ENCODE peak calls at places on chromosomes 2 and 18, in four cellular contexts. P is K562, V is spleen, J is HL-60. L is an unnamed sample.

GRCh38 chr2:30217644-30218361 is 13.5 kb upstream of the LBH start:
- DNase-seq in P (no peak), V (no peak), J (no peak), L (peak)

GRCh38 chr2:172242968-172243367 is 140.3 kb upstream of the DLX2 start:
- DNase-seq in P (no peak), V (no peak), J (no peak), L (no peak)

GRCh38 chr2:19876751-19877150 is 25.0 kb downstream of the TTC32 start:
- DNase-seq in P (no peak), V (no peak), J (no peak), L (no peak)

GRCh38 chr2:44136186-44136585 is 32.5 kb upstream of the PPM1B start:
- DNase-seq in P (no peak), V (no peak), J (no peak), L (no peak)

GRCh38 chr2:179036353-179036905 is 13.5 kb downstream of the CCDC141 start:
- DNase-seq in P (no peak), V (no peak), J (no peak), L (no peak)

GRCh38 chr2:240820607-240821428 is 799 bp upstream of the KIF1A start:
- DNase-seq in P (no peak), V (peak), J (no peak), L (no peak)

GRCh38 chr18:47063070-47063469 is 27.6 kb upstream of the ELOA2 start:
- DNase-seq in P (no peak), V (no peak), J (no peak), L (no peak)

GRCh38 chr18:21444465-21445023 is 156.0 kb downstream of the ESCO1 start:
- DNase-seq in P (peak), V (no peak), J (no peak), L (no peak)

GRCh38 chr2:31973665-31974064 is 37.1 kb downstream of the MEMO1 start:
- DNase-seq in P (no peak), V (no peak), J (no peak), L (no peak)

GRCh38 chr2:186950694-186951093 is 101.7 kb upstream of the ZSWIM2 start:
- DNase-seq in P (no peak), V (no peak), J (no peak), L (no peak)

GRCh38 chr18:78069784-78070664 is 820.4 kb downstream of the GALR1 start:
- DNase-seq in P (no peak), V (no peak), J (no peak), L (peak)

GRCh38 chr2:109460553-109461324 is 153.0 kb downstream of the SEPTIN10 start:
- DNase-seq in P (no peak), V (peak), J (no peak), L (peak)

GRCh38 chr18:43847164-43848091 is 570.1 kb upstream of the SYT4 start:
- DNase-seq in P (no peak), V (no peak), J (no peak), L (no peak)

GRCh38 chr18:596288-596881 is 403 bp upstream of the CLUL1 start:
- DNase-seq in P (peak), V (no peak), J (peak), L (no peak)

GRCh38 chr2:58701688-58702301 is 460.7 kb upstream of the FANCL start:
- DNase-seq in P (no peak), V (no peak), J (no peak), L (no peak)

GRCh38 chr2:25711641-25712369 is 38.4 kb upstream of the DTNB start:
- DNase-seq in P (no peak), V (peak), J (peak), L (no peak)

GRCh38 chr2:78175642-78176041 is 653.5 kb upstream of the LRRTM4 start:
- DNase-seq in P (no peak), V (no peak), J (no peak), L (no peak)

GRCh38 chr2:104685591-104685990 is 168.3 kb upstream of the POU3F3 start:
- DNase-seq in P (no peak), V (no peak), J (no peak), L (no peak)

GRCh38 chr18:48290162-48290926 is 118.8 kb downstream of the ZBTB7C start:
- DNase-seq in P (no peak), V (no peak), J (no peak), L (no peak)

GRCh38 chr2:163465440-163465839 is 270.4 kb downstream of the FIGN start:
- DNase-seq in P (no peak), V (no peak), J (no peak), L (no peak)

GRCh38 chr2:238919307-238919706 is 71.4 kb downstream of the TWIST2 start:
- DNase-seq in P (no peak), V (peak), J (no peak), L (peak)

GRCh38 chr2:215878476-215879063 is 134.8 kb downstream of the MREG start:
- DNase-seq in P (no peak), V (no peak), J (no peak), L (no peak)

GRCh38 chr2:74540291-74540690 is 10.6 kb downstream of the HTRA2 start:
- DNase-seq in P (no peak), V (no peak), J (no peak), L (no peak)

GRCh38 chr2:105397025-105397722 is 1.7 kb downstream of the FHL2 start:
- DNase-seq in P (peak), V (no peak), J (no peak), L (no peak)

GRCh38 chr2:23523651-23524260 is 138.8 kb downstream of the KLHL29 start:
- DNase-seq in P (no peak), V (no peak), J (no peak), L (peak)

GRCh38 chr2:30321466-30321865 is 90.1 kb downstream of the LBH start:
- DNase-seq in P (no peak), V (no peak), J (no peak), L (no peak)

GRCh38 chr2:211631503-211631902 is 907.1 kb downstream of the ERBB4 start:
- DNase-seq in P (no peak), V (no peak), J (no peak), L (no peak)
- H3K27ac ChIP-seq in P (no peak), V (no peak), J (no peak), L (no peak)

DNA sequence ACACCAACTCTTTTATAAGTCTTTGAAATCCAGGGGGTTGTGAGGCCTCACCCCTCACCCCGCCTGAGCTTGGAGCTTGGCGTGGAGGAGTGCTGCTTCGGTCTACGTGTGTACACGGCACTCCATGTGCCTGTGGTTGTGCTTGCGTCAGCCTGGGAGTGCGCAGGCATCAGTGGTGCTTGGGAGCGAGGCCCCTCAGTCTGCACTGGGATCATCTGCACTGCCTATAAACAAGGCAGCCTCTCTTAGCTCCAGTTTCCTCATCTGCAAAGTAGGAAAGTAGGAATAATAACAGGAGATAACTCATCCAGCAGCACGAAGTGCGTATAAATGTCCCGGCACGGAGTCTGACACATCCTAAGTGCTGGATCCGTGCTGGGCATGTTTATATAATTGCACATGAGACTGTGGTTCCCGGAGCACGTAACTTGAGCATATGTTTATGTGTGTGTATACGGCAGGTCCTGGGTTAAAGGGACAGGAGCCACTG is 1.2 kb downstream of the GYPC start:
- DNase-seq in P (peak), V (peak), J (no peak), L (peak)
- TF ChIP-seq POLR2AphosphoS5 in P (no peak), V (peak), J (peak), L (peak)

GRCh38 chr2:148022351-148022750 is 1.5 kb downstream of the MBD5 start:
- DNase-seq in P (no peak), V (no peak), J (no peak), L (no peak)
- H3K27ac ChIP-seq in P (peak), V (peak), J (peak), L (peak)

GRCh38 chr2:61854435-61855177 is 746 bp upstream of the FAM161A start:
- DNase-seq in P (peak), V (peak), J (peak), L (peak)
- TF ChIP-seq POLR2AphosphoS5 in P (no peak), V (peak), J (peak), L (no peak)

DNA sequence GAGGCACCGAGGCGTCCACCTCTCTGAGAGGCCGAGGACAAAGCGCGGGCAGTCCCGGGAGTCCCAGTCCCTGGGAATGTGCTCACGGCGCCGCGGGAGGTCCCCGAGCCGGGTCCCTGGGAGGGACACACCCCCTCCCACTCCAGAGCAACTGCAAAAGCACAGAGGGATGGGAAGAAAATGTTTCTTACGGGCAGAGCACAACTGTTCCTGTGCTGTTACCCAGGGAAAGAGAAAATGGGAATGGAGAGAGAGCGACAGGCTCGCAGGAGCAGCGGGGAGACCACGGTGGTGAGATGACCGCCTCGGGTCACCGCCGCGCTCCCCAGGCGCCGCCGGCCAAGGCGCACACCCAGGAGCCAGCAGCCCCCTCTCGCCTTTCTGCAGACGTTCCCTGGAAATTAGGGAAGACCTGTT is 1.2 kb upstream of the BCL11A start:
- DNase-seq in P (peak), V (peak), J (no peak), L (no peak)
- H3K27ac ChIP-seq in P (no peak), V (peak), J (peak), L (peak)

GRCh38 chr2:62744603-62745002 is 39.1 kb downstream of the EHBP1 start:
- DNase-seq in P (no peak), V (no peak), J (no peak), L (no peak)

GRCh38 chr2:62747169-62747568 is 41.7 kb downstream of the EHBP1 start:
- DNase-seq in P (no peak), V (no peak), J (no peak), L (no peak)

GRCh38 chr2:62743506-62743905 is 38.0 kb downstream of the EHBP1 start:
- DNase-seq in P (no peak), V (no peak), J (no peak), L (no peak)

GRCh38 chr2:62747876-62748275 is 42.4 kb downstream of the EHBP1 start:
- DNase-seq in P (no peak), V (no peak), J (no peak), L (no peak)

DNA sequence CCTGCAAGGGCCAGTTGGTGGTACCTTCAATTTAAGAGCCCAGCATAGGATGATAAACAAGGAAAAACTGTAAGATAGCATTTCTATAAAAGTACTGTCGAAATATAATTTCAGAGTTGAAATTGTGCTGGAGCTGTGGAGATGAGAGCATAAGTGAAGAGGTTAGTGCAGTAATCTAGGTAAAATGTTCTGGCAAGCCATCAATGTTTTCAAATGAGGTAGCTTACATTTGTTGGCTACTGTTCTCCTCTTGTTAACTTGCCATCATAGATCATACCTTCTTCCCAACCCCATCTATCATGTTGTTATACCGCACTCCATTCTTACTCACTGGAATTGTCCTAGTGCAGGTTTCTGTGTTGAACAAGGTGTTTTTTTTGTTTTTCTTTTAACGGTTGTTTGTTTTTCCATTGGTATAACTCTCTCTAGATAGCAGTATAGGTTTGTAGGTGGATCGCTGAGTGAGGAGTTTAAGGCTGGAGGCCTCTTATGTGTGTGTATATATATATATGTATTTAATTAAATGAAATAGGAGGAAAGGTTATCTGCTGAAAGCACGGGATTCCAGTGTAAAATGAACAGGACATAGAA is 40.5 kb downstream of the EHBP1 start:
- DNase-seq in P (no peak), V (no peak), J (no peak), L (no peak)
- TF ChIP-seq POLR2AphosphoS5 in P (no peak), V (no peak), J (no peak), L (no peak)

GRCh38 chr2:98732430-98733051 is 1.6 kb upstream of the MGAT4A start:
- DNase-seq in P (no peak), V (no peak), J (no peak), L (no peak)

GRCh38 chr2:98736464-98736889 is 5.5 kb upstream of the MGAT4A start:
- DNase-seq in P (no peak), V (no peak), J (no peak), L (no peak)

GRCh38 chr2:98731709-98732349 is 897 bp upstream of the MGAT4A start:
- DNase-seq in P (no peak), V (no peak), J (no peak), L (no peak)

GRCh38 chr2:98734823-98735260 is 3.9 kb upstream of the MGAT4A start:
- DNase-seq in P (peak), V (no peak), J (no peak), L (no peak)

DNA sequence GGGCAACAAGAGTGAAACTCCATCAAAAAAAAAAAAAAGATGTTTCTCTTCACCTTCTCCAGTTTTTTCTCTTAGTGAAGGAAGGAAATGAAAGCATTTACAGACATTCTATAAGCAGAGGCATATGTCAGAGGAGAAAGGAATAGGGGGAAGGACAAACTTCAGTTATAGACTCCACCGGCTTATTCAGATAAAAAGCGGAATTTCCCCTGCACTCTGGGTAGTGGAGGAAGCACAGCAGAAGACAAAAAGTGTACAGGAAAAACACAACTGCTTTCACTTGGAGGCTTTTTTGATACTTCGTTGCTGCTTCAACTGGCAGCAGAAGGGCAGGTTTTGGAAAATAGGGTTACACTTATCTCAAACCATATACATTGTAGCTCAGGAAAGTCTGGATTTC is 3.2 kb upstream of the MGAT4A start:
- DNase-seq in P (no peak), V (no peak), J (no peak), L (no peak)
- H3K27ac ChIP-seq in P (no peak), V (peak), J (peak), L (no peak)

GRCh38 chr2:222427606-222428320 is 3.4 kb downstream of the SGPP2 start:
- DNase-seq in P (no peak), V (no peak), J (no peak), L (no peak)
- TF ChIP-seq POLR2AphosphoS5 in P (no peak), V (no peak), J (no peak), L (no peak)